ENCODE peak calls at places on chromosome 14, in four cellular contexts. W, G, I and Y are unnamed samples.

GRCh38 chr14:103898204-103898603 is 30.1 kb upstream of the TDRD9 start:
- DNase-seq in I (no peak), W (no peak), G (no peak), Y (no peak)

GRCh38 chr14:81337073-81337472 is 63.1 kb downstream of the STON2 start:
- DNase-seq in W (no peak), I (no peak), G (no peak), Y (no peak)

GRCh38 chr14:72740966-72741835 is 152.7 kb downstream of the DPF3 start:
- DNase-seq in I (no peak), G (no peak), W (no peak), Y (no peak)

GRCh38 chr14:69129264-69129880 is 23.5 kb downstream of the DCAF5 start:
- DNase-seq in W (peak), G (peak), I (peak), Y (peak)

GRCh38 chr14:90408713-90409112 is 11.9 kb downstream of the CALM1 start:
- DNase-seq in I (no peak), G (no peak), W (no peak), Y (no peak)

GRCh38 chr14:30874999-30875787 is 834 bp downstream of the COCH start:
- DNase-seq in G (no peak), W (no peak), I (peak), Y (no peak)

GRCh38 chr14:36879558-36879957 is 217.9 kb downstream of the PAX9 start:
- DNase-seq in W (no peak), I (no peak), G (no peak), Y (no peak)

GRCh38 chr14:34129927-34130552 is 179.2 kb upstream of the EGLN3 start:
- DNase-seq in W (no peak), I (no peak), G (no peak), Y (no peak)

GRCh38 chr14:103828315-103828967 is 18.9 kb downstream of the PPP1R13B start:
- DNase-seq in W (no peak), I (no peak), G (peak), Y (no peak)

GRCh38 chr14:88791629-88792571 is 853 bp downstream of the EML5 start:
- DNase-seq in W (no peak), G (peak), I (peak), Y (no peak)

GRCh38 chr14:96362965-96363750 is at the start of the genes ATG2B and GSKIP:
- DNase-seq in G (peak), W (peak), I (peak), Y (peak)

GRCh38 chr14:64324461-64325255 is 30.5 kb upstream of the ESR2 start:
- DNase-seq in I (no peak), G (no peak), W (no peak), Y (no peak)

GRCh38 chr14:22391908-22392307 is 197.1 kb downstream of the DAD1 start:
- DNase-seq in I (peak), W (no peak), G (peak), Y (peak)

GRCh38 chr14:70885343-70886014 is 21.8 kb upstream of the PCNX1 start:
- DNase-seq in I (no peak), G (peak), W (no peak), Y (no peak)